ENCODE peak calls at places on chromosomes 3 and 15, in ten cellular contexts. H is RWPE2, L is left ventricle myocardium inferior, O is BJ, G is progenitor cell of endocrine pancreas, D is fibroblast of pulmonary artery, U is spleen, N is A549, Y is neural crest cell, E is RWPE1. R is an unnamed sample.

GRCh38 chr15:66042624-66043023 is 173.3 kb downstream of the RAB11A start:
- DNase-seq in H (no peak), L (no peak), O (no peak), G (no peak), D (no peak), U (no peak), N (no peak), Y (no peak), E (peak; percentile 13), R (no peak)

GRCh38 chr3:9386060-9386459 is 11.4 kb upstream of the SETD5 start:
- DNase-seq in H (no peak), L (no peak), O (no peak), G (no peak), D (no peak), U (no peak), N (no peak), Y (no peak), E (no peak), R (no peak)

GRCh38 chr15:80403712-80404056 is 498 bp upstream of the ARNT2 start:
- DNase-seq in H (no peak), L (peak; percentile 22), O (no peak), G (peak; percentile 32), D (no peak), U (no peak), N (peak; percentile 49), Y (peak; percentile 43), E (no peak), R (no peak)

GRCh38 chr3:105448338-105448982 is 81.8 kb downstream of the ALCAM start:
- DNase-seq in H (no peak), L (no peak), O (no peak), G (no peak), D (no peak), U (no peak), N (no peak), Y (peak; percentile 8), E (no peak), R (no peak)

GRCh38 chr3:112604536-112604935 is 36.4 kb downstream of the CCDC80 start:
- DNase-seq in H (no peak), L (no peak), O (peak; percentile 72), G (no peak), D (peak; percentile 93), U (no peak), N (no peak), Y (no peak), E (no peak), R (no peak)

GRCh38 chr15:43361313-43361903 is 9.4 kb downstream of the ZSCAN29 start:
- DNase-seq in H (no peak), L (no peak), O (no peak), G (no peak), D (peak; percentile 3), U (no peak), N (no peak), Y (no peak), E (no peak), R (no peak)

GRCh38 chr15:59791646-59792208 is 102.6 kb upstream of the BNIP2 start:
- DNase-seq in H (no peak), L (no peak), O (no peak), G (no peak), D (no peak), U (no peak), N (no peak), Y (no peak), E (no peak), R (no peak)

GRCh38 chr3:156920399-156920798 is 94.2 kb downstream of the LEKR1 start:
- DNase-seq in H (no peak), L (no peak), O (no peak), G (no peak), D (no peak), U (no peak), N (no peak), Y (no peak), E (no peak), R (no peak)

GRCh38 chr15:41512512-41513281 is 930 bp downstream of the LTK start:
- DNase-seq in H (no peak), L (no peak), O (no peak), G (no peak), D (no peak), U (peak; percentile 83), N (no peak), Y (peak; percentile 26), E (no peak), R (no peak)

GRCh38 chr3:58047806-58048205 is 39.6 kb downstream of the FLNB start:
- DNase-seq in H (no peak), L (no peak), O (peak; percentile 87), G (no peak), D (peak; percentile 78), U (no peak), N (no peak), Y (no peak), E (no peak), R (no peak)

GRCh38 chr3:148173836-148174235 is 523.9 kb upstream of the AGTR1 start:
- DNase-seq in H (no peak), L (no peak), O (no peak), G (no peak), D (peak; percentile 4), U (no peak), N (no peak), Y (no peak), E (no peak), R (no peak)

GRCh38 chr15:55434989-55435825 is 26.9 kb downstream of the PIERCE2 start:
- DNase-seq in H (no peak), L (no peak), O (no peak), G (no peak), D (peak; percentile 80), U (no peak), N (peak; percentile 71), Y (no peak), E (peak; percentile 42), R (no peak)

GRCh38 chr3:39166932-39167532 is 13.6 kb upstream of the CSRNP1 start:
- DNase-seq in H (no peak), L (no peak), O (peak; percentile 94), G (no peak), D (peak; percentile 99), U (no peak), N (peak; percentile 78), Y (no peak), E (no peak), R (no peak)

GRCh38 chr3:165343185-165343584 is 147.0 kb upstream of the SLITRK3 start:
- DNase-seq in H (no peak), L (no peak), O (no peak), G (no peak), D (no peak), U (no peak), N (no peak), Y (no peak), E (no peak), R (no peak)

GRCh38 chr3:165346503-165346902 is 150.3 kb upstream of the SLITRK3 start:
- DNase-seq in H (no peak), L (no peak), O (no peak), G (no peak), D (no peak), U (no peak), N (no peak), Y (no peak), E (no peak), R (no peak)
- TF ChIP-seq CTCF in H (no peak), L (no peak), O (no peak), G (no peak), D (no peak), U (no peak), N (no peak), Y (no peak), E (no peak), R (no peak)

GRCh38 chr3:53665606-53666005 is 171.2 kb downstream of the CACNA1D start:
- DNase-seq in H (no peak), L (no peak), O (no peak), G (no peak), D (no peak), U (no peak), N (no peak), Y (no peak), E (no peak), R (no peak)

GRCh38 chr3:53666026-53666425 is 171.6 kb downstream of the CACNA1D start:
- DNase-seq in H (no peak), L (no peak), O (no peak), G (no peak), D (no peak), U (no peak), N (no peak), Y (no peak), E (no peak), R (no peak)

GRCh38 chr3:53672987-53673386 is 173.2 kb downstream of the CHDH start:
- DNase-seq in H (no peak), L (no peak), O (no peak), G (no peak), D (no peak), U (no peak), N (no peak), Y (no peak), E (no peak), R (no peak)

GRCh38 chr3:53671192-53672021 is 174.8 kb downstream of the CHDH start:
- DNase-seq in H (no peak), L (no peak), O (no peak), G (no peak), D (no peak), U (no peak), N (no peak), Y (no peak), E (no peak), R (no peak)

DNA sequence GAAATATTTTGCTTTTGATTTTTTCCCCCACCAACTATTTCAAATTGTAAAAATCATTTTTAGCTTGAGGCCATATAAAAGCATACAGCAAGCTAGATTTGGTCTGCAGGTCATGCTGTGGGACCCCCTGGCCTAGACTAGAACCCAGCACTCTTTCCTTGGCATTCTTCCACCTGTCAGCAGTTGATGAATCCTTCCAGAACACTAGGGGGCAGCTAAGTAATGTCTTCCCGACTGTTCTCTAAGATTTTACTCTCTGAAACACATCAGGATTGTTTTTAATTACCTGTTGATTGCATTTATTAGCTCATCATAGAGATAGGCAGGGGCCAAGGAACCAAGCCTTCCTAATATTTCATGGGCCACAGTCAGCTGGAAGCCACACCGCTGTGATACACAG is 174.5 kb downstream of the CACNA1D start:
- DNase-seq in H (no peak), L (no peak), O (no peak), G (no peak), D (peak; percentile 4), U (no peak), N (no peak), Y (no peak), E (no peak), R (no peak)
- TF ChIP-seq CTCF in H (peak; percentile 18), L (peak; percentile 41), O (peak; percentile 50), G (peak; percentile 33), D (peak; percentile 35), U (no peak), N (no peak), Y (peak; percentile 39), E (no peak), R (peak; percentile 71)

DNA sequence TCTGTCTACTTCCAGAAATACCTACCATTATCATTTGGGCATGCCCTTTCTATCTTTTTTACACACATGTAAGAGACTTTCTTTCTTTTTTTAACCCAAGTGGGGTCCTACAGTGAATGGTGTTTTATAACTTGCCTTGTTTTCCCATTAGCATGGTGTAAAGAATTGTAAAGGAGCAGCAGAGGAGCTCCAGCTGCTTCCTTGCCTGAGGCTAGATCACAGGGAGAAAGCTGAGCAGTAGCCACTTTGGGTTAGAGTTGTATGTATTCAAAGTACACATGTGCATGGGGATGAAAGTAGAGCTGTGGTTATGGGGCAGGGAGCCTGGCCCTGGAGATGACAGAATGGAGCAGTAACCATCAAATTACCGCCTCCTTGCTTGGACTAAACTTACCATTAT is 231.1 kb upstream of the PDZRN3 start:
- DNase-seq in H (no peak), L (no peak), O (no peak), G (no peak), D (no peak), U (no peak), N (no peak), Y (no peak), E (no peak), R (no peak)
- TF ChIP-seq CTCF in H (no peak), L (no peak), O (no peak), G (no peak), D (no peak), U (no peak), N (no peak), Y (no peak), E (no peak), R (no peak)

GRCh38 chr15:27873039-27873438 is 226.1 kb downstream of the OCA2 start:
- DNase-seq in H (no peak), L (peak; percentile 29), O (no peak), G (no peak), D (no peak), U (no peak), N (no peak), Y (no peak), E (no peak), R (no peak)
- TF ChIP-seq CTCF in H (no peak), L (no peak), O (no peak), G (no peak), D (no peak), U (no peak), N (no peak), Y (no peak), E (no peak), R (no peak)